ENCODE peak calls at places on chromosomes 4 and X, in six cellular contexts. One of them, this sample, is unnamed.

GRCh38 chrX:111168314-111168713 is 72.3 kb downstream of the PAK3 start:
- DNase-seq in endothelial cell of umbilical vein: no peak
- DNase-seq in HCT116: no peak
- DNase-seq in K562: peak; percentile 4
- DNase-seq in GM12878: no peak
- DNase-seq in A549: peak; percentile 25
- DNase-seq in this sample: peak; percentile 41

GRCh38 chrX:69287025-69287540 is 121.8 kb upstream of the PJA1 start:
- DNase-seq in HCT116: no peak
- DNase-seq in A549: no peak
- DNase-seq in GM12878: no peak
- DNase-seq in endothelial cell of umbilical vein: no peak
- DNase-seq in K562: no peak
- DNase-seq in this sample: no peak

GRCh38 chrX:136497556-136498048 is at the start of gene HTATSF1:
- DNase-seq in K562: no peak
- DNase-seq in A549: no peak
- DNase-seq in GM12878: no peak
- DNase-seq in endothelial cell of umbilical vein: peak; percentile 20
- DNase-seq in HCT116: no peak
- DNase-seq in this sample: no peak

GRCh38 chr4:99252746-99253145 is 33.7 kb upstream of the ADH6 start:
- DNase-seq in K562: no peak
- DNase-seq in A549: no peak
- DNase-seq in GM12878: no peak
- DNase-seq in HCT116: no peak
- DNase-seq in endothelial cell of umbilical vein: no peak
- DNase-seq in this sample: no peak

GRCh38 chr4:120765271-120765985 is 157.1 kb downstream of the PRDM5 start:
- DNase-seq in endothelial cell of umbilical vein: no peak
- DNase-seq in K562: no peak
- DNase-seq in HCT116: no peak
- DNase-seq in GM12878: no peak
- DNase-seq in A549: no peak
- DNase-seq in this sample: no peak

GRCh38 chr4:119068529-119068962 is 67.1 kb upstream of the MYOZ2 start:
- DNase-seq in K562: no peak
- DNase-seq in endothelial cell of umbilical vein: no peak
- DNase-seq in A549: no peak
- DNase-seq in HCT116: no peak
- DNase-seq in GM12878: no peak
- DNase-seq in this sample: peak; percentile 21

GRCh38 chrX:153725039-153725831 is 579 bp downstream of the ABCD1 start:
- DNase-seq in A549: no peak
- DNase-seq in endothelial cell of umbilical vein: no peak
- DNase-seq in HCT116: no peak
- DNase-seq in GM12878: no peak
- DNase-seq in K562: no peak
- DNase-seq in this sample: no peak

GRCh38 chr4:76809594-76810305 is 88.2 kb downstream of the SOWAHB start:
- DNase-seq in K562: no peak
- DNase-seq in endothelial cell of umbilical vein: no peak
- DNase-seq in HCT116: no peak
- DNase-seq in GM12878: no peak
- DNase-seq in A549: peak; percentile 4
- DNase-seq in this sample: no peak

GRCh38 chr4:8228319-8229250 is 29.5 kb downstream of the SH3TC1 start:
- DNase-seq in K562: peak; percentile 59
- DNase-seq in HCT116: no peak
- DNase-seq in A549: peak; percentile 82
- DNase-seq in GM12878: peak; percentile 76
- DNase-seq in endothelial cell of umbilical vein: peak; percentile 88
- DNase-seq in this sample: peak; percentile 84

GRCh38 chr4:140935259-140935658 is 179.1 kb upstream of the TBC1D9 start:
- DNase-seq in endothelial cell of umbilical vein: no peak
- DNase-seq in GM12878: no peak
- DNase-seq in HCT116: no peak
- DNase-seq in K562: no peak
- DNase-seq in A549: no peak
- DNase-seq in this sample: no peak

GRCh38 chr4:62162606-62163005 is 962.5 kb downstream of the ADGRL3 start:
- DNase-seq in GM12878: no peak
- DNase-seq in K562: no peak
- DNase-seq in endothelial cell of umbilical vein: no peak
- DNase-seq in A549: no peak
- DNase-seq in HCT116: no peak
- DNase-seq in this sample: no peak

GRCh38 chr4:149168645-149169044 is 647.0 kb downstream of the IQCM start:
- DNase-seq in A549: no peak
- DNase-seq in HCT116: no peak
- DNase-seq in K562: no peak
- DNase-seq in GM12878: no peak
- DNase-seq in endothelial cell of umbilical vein: no peak
- DNase-seq in this sample: no peak

GRCh38 chr4:154084864-154085263 is 296.0 kb upstream of the SFRP2 start:
- DNase-seq in GM12878: no peak
- DNase-seq in endothelial cell of umbilical vein: no peak
- DNase-seq in K562: no peak
- DNase-seq in HCT116: no peak
- DNase-seq in A549: no peak
- DNase-seq in this sample: no peak

GRCh38 chr4:4200624-4201023 is 26.1 kb downstream of the OTOP1 start:
- DNase-seq in endothelial cell of umbilical vein: no peak
- DNase-seq in K562: peak; percentile 21
- DNase-seq in A549: no peak
- DNase-seq in GM12878: no peak
- DNase-seq in HCT116: no peak
- DNase-seq in this sample: no peak

GRCh38 chrX:74389016-74389415 is 32.3 kb upstream of the SLC16A2 start:
- DNase-seq in endothelial cell of umbilical vein: no peak
- DNase-seq in HCT116: no peak
- DNase-seq in K562: no peak
- DNase-seq in GM12878: no peak
- DNase-seq in A549: peak; percentile 3
- DNase-seq in this sample: no peak

GRCh38 chrX:152635941-152636340 is 1.8 kb upstream of the GABRQ start:
- DNase-seq in endothelial cell of umbilical vein: peak; percentile 46
- DNase-seq in A549: peak; percentile 65
- DNase-seq in GM12878: no peak
- DNase-seq in HCT116: peak; percentile 59
- DNase-seq in K562: peak; percentile 69
- DNase-seq in this sample: peak; percentile 44

GRCh38 chrX:35726176-35726575 is 72.0 kb upstream of the MAGEB16 start:
- DNase-seq in GM12878: no peak
- DNase-seq in K562: no peak
- DNase-seq in HCT116: no peak
- DNase-seq in A549: peak; percentile 18
- DNase-seq in endothelial cell of umbilical vein: peak; percentile 3
- DNase-seq in this sample: peak; percentile 14

GRCh38 chr4:122889726-122890125 is 32.7 kb downstream of the NUDT6 start:
- DNase-seq in K562: no peak
- DNase-seq in GM12878: no peak
- DNase-seq in HCT116: no peak
- DNase-seq in endothelial cell of umbilical vein: no peak
- DNase-seq in A549: peak; percentile 37
- DNase-seq in this sample: no peak

GRCh38 chrX:57951666-57952319 is 41.5 kb upstream of the ZXDA start:
- DNase-seq in HCT116: no peak
- DNase-seq in K562: no peak
- DNase-seq in A549: no peak
- DNase-seq in endothelial cell of umbilical vein: no peak
- DNase-seq in GM12878: no peak
- DNase-seq in this sample: peak; percentile 7

GRCh38 chrX:67749536-67749935 is 205.7 kb downstream of the AR start:
- DNase-seq in K562: no peak
- DNase-seq in A549: no peak
- DNase-seq in GM12878: no peak
- DNase-seq in HCT116: no peak
- DNase-seq in endothelial cell of umbilical vein: peak; percentile 18
- DNase-seq in this sample: no peak

GRCh38 chr4:165517216-165517615 is 138.4 kb downstream of the CPE start:
- DNase-seq in K562: no peak
- DNase-seq in A549: no peak
- DNase-seq in endothelial cell of umbilical vein: no peak
- DNase-seq in HCT116: no peak
- DNase-seq in GM12878: no peak
- DNase-seq in this sample: no peak

GRCh38 chrX:1491851-1492349 is 39.2 kb upstream of the ASMTL start:
- DNase-seq in HCT116: peak; percentile 66
- DNase-seq in GM12878: peak; percentile 87
- DNase-seq in A549: peak; percentile 68
- DNase-seq in endothelial cell of umbilical vein: no peak
- DNase-seq in K562: peak; percentile 79
- DNase-seq in this sample: peak; percentile 83

GRCh38 chr4:16007471-16008095 is 44.6 kb upstream of the FGFBP2 start:
- DNase-seq in K562: no peak
- DNase-seq in HCT116: no peak
- DNase-seq in endothelial cell of umbilical vein: no peak
- DNase-seq in GM12878: no peak
- DNase-seq in A549: no peak
- DNase-seq in this sample: no peak

GRCh38 chr4:101000496-101000895 is 346.8 kb downstream of the PPP3CA start:
- DNase-seq in GM12878: no peak
- DNase-seq in HCT116: no peak
- DNase-seq in K562: no peak
- DNase-seq in A549: no peak
- DNase-seq in endothelial cell of umbilical vein: no peak
- DNase-seq in this sample: no peak

GRCh38 chr4:71472946-71473345 is 134.1 kb downstream of the SLC4A4 start:
- DNase-seq in K562: no peak
- DNase-seq in GM12878: no peak
- DNase-seq in HCT116: no peak
- DNase-seq in A549: peak; percentile 1
- DNase-seq in endothelial cell of umbilical vein: no peak
- DNase-seq in this sample: no peak

GRCh38 chr4:3481113-3481531 is 18.0 kb downstream of the DOK7 start:
- DNase-seq in endothelial cell of umbilical vein: no peak
- DNase-seq in K562: no peak
- DNase-seq in GM12878: no peak
- DNase-seq in HCT116: no peak
- DNase-seq in A549: no peak
- DNase-seq in this sample: no peak

GRCh38 chr4:139672215-139672614 is 6.6 kb downstream of the MGST2 start:
- DNase-seq in GM12878: no peak
- DNase-seq in endothelial cell of umbilical vein: no peak
- DNase-seq in K562: no peak
- DNase-seq in A549: no peak
- DNase-seq in HCT116: no peak
- DNase-seq in this sample: no peak

GRCh38 chr4:105619193-105619931 is 66.9 kb downstream of the ARHGEF38 start:
- DNase-seq in HCT116: no peak
- DNase-seq in K562: no peak
- DNase-seq in GM12878: no peak
- DNase-seq in endothelial cell of umbilical vein: peak; percentile 70
- DNase-seq in A549: no peak
- DNase-seq in this sample: no peak

GRCh38 chrX:103656623-103657022 is 27.8 kb downstream of the TCEAL1 start:
- DNase-seq in HCT116: peak; percentile 60
- DNase-seq in K562: no peak
- DNase-seq in A549: peak; percentile 88
- DNase-seq in endothelial cell of umbilical vein: peak; percentile 59
- DNase-seq in GM12878: no peak
- DNase-seq in this sample: no peak

GRCh38 chr4:183073838-183074145 is 25.3 kb upstream of the WWC2 start:
- DNase-seq in endothelial cell of umbilical vein: no peak
- DNase-seq in A549: no peak
- DNase-seq in HCT116: no peak
- DNase-seq in K562: no peak
- DNase-seq in GM12878: no peak
- DNase-seq in this sample: no peak
- TF ChIP-seq CTCF in endothelial cell of umbilical vein: no peak
- TF ChIP-seq CTCF in A549: peak; percentile 20
- TF ChIP-seq CTCF in HCT116: no peak
- TF ChIP-seq CTCF in K562: no peak
- TF ChIP-seq CTCF in GM12878: no peak
- TF ChIP-seq CTCF in this sample: no peak

GRCh38 chr4:156556326-156556725 is 415.3 kb downstream of the PDGFC start:
- DNase-seq in A549: no peak
- DNase-seq in GM12878: no peak
- DNase-seq in K562: no peak
- DNase-seq in endothelial cell of umbilical vein: no peak
- DNase-seq in HCT116: no peak
- DNase-seq in this sample: no peak
- TF ChIP-seq POLR2A in A549: no peak
- TF ChIP-seq POLR2A in GM12878: no peak
- TF ChIP-seq POLR2A in K562: no peak
- TF ChIP-seq POLR2A in endothelial cell of umbilical vein: no peak
- TF ChIP-seq POLR2A in HCT116: no peak
- TF ChIP-seq POLR2A in this sample: no peak

GRCh38 chrX:16239211-16239610 is 71.9 kb downstream of the MAGEB17 start:
- DNase-seq in HCT116: peak; percentile 35
- DNase-seq in endothelial cell of umbilical vein: no peak
- DNase-seq in GM12878: peak; percentile 35
- DNase-seq in A549: peak; percentile 29
- DNase-seq in K562: no peak
- DNase-seq in this sample: no peak
- TF ChIP-seq MAX in HCT116: no peak
- TF ChIP-seq MAX in endothelial cell of umbilical vein: no peak
- TF ChIP-seq MAX in GM12878: no peak
- TF ChIP-seq MAX in A549: no peak
- TF ChIP-seq MAX in K562: no peak
- TF ChIP-seq MAX in this sample: no peak

DNA sequence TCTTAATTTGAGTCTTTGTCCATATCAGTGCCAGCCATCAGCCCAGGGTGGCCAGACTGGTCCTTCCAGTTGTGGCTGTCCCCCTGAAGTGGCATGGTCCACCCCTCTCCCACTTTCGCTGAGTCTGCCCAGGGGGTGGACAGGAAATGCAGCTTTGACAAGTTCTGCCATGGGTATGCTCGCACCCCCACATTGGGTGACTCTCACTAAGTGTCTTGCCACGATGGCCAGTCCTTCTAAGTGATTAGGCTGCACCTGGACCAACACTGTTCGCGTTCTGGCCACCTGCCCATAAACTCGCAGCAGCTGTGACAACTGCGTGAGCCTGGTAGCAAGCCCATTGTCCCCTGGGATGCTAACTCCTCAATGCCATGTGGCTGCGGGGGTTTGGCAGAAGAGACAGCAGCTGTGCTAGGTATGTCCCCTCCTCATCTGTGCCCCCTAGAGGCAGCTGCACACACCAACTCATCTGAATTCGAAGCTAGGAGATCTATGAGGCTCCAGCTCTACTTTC is 10.0 kb upstream of the LNX1 start:
- DNase-seq in GM12878: no peak
- DNase-seq in endothelial cell of umbilical vein: peak; percentile 22
- DNase-seq in K562: peak; percentile 53
- DNase-seq in A549: peak; percentile 18
- DNase-seq in HCT116: no peak
- DNase-seq in this sample: peak; percentile 69
- TF ChIP-seq CTCF in GM12878: peak; percentile 35
- TF ChIP-seq CTCF in endothelial cell of umbilical vein: peak; percentile 35
- TF ChIP-seq CTCF in K562: peak; percentile 46
- TF ChIP-seq CTCF in A549: no peak
- TF ChIP-seq CTCF in HCT116: peak; percentile 73
- TF ChIP-seq CTCF in this sample: peak; percentile 64